ENCODE peak calls at places on chromosomes 7 and 10, in five cellular contexts. B is hepatocyte; F is neuronal stem cell; Z is breast epithelium; P is CD8-positive, alpha-beta memory T cell. R is an unnamed sample.

GRCh38 chr7:44062180-44062902 is 3.0 kb downstream of the PGAM2 start:
- DNase-seq in B (no peak), P (no peak), Z (peak; percentile 43), F (no peak), R (no peak)

GRCh38 chr7:41256186-41256945 is 446.5 kb downstream of the INHBA start:
- DNase-seq in B (no peak), Z (no peak), F (no peak), P (no peak), R (no peak)

GRCh38 chr10:77770868-77771175 is 133.2 kb upstream of the KCNMA1 start:
- DNase-seq in B (no peak), Z (no peak), F (no peak), P (no peak), R (no peak)

GRCh38 chr10:56507033-56507432 is 146.0 kb upstream of the ZWINT start:
- DNase-seq in F (no peak), P (no peak), Z (no peak), B (no peak), R (no peak)

GRCh38 chr7:98872328-98872924 is 2.6 kb upstream of the TMEM130 start:
- DNase-seq in F (no peak), B (no peak), Z (no peak), P (peak; percentile 28), R (no peak)

GRCh38 chr10:31602541-31603244 is 283.7 kb downstream of the ZEB1 start:
- DNase-seq in Z (peak; percentile 75), B (peak; percentile 70), F (peak; percentile 53), P (no peak), R (peak; percentile 28)

GRCh38 chr7:112080974-112081373 is 125.2 kb downstream of the DOCK4 start:
- DNase-seq in Z (no peak), B (no peak), P (no peak), F (no peak), R (no peak)

GRCh38 chr7:105196473-105196872 is 182.5 kb downstream of the KMT2E start:
- DNase-seq in P (no peak), F (no peak), B (no peak), Z (no peak), R (no peak)

GRCh38 chr7:117777335-117778150 is 95.7 kb downstream of the CTTNBP2 start:
- DNase-seq in B (no peak), P (no peak), Z (no peak), F (no peak), R (no peak)

GRCh38 chr7:154503962-154504550 is 451.9 kb downstream of the DPP6 start:
- DNase-seq in B (peak; percentile 78), P (no peak), Z (no peak), F (peak; percentile 44), R (no peak)

GRCh38 chr7:140653319-140654108 is 12.9 kb upstream of the DENND2A start:
- DNase-seq in F (peak; percentile 77), B (peak; percentile 89), Z (peak; percentile 27), P (peak; percentile 38), R (peak; percentile 56)

GRCh38 chr10:52314822-52315552 is 906 bp downstream of the DKK1 start:
- DNase-seq in Z (no peak), F (no peak), P (no peak), B (peak; percentile 30), R (no peak)

GRCh38 chr7:150716939-150717338 is 526 bp downstream of the GIMAP1 start:
- DNase-seq in F (no peak), Z (no peak), P (no peak), B (no peak), R (no peak)

GRCh38 chr7:150716368-150716767 is at the start of gene GIMAP1:
- DNase-seq in F (no peak), B (no peak), P (peak; percentile 81), Z (no peak), R (no peak)

GRCh38 chr7:150715738-150716137 is 675 bp upstream of the GIMAP1 start:
- DNase-seq in Z (no peak), B (no peak), F (no peak), P (no peak), R (no peak)

GRCh38 chr7:150717821-150718420 is 1.5 kb downstream of the GIMAP1 start:
- DNase-seq in F (no peak), B (no peak), P (no peak), Z (no peak), R (no peak)

GRCh38 chr7:150715293-150715692 is 1.1 kb upstream of the GIMAP1 start:
- DNase-seq in Z (no peak), B (no peak), F (no peak), P (no peak), R (no peak)
- H3K27ac ChIP-seq in Z (peak overlapping the region; percentile 15), B (no peak overlapping the region), F (no peak overlapping the region), P (peak overlapping the region; percentile 79), R (no peak overlapping the region)

GRCh38 chr10:129891806-129892205 is 72.3 kb downstream of the EBF3 start:
- DNase-seq in F (no peak), P (no peak), Z (no peak), B (no peak), R (no peak)

GRCh38 chr10:129896231-129897150 is 67.6 kb downstream of the EBF3 start:
- DNase-seq in P (no peak), F (peak; percentile 74), B (no peak), Z (no peak), R (no peak)

GRCh38 chr10:129893690-129894089 is 70.4 kb downstream of the EBF3 start:
- DNase-seq in B (no peak), P (no peak), Z (no peak), F (no peak), R (no peak)

GRCh38 chr10:129892571-129893045 is 71.5 kb downstream of the EBF3 start:
- DNase-seq in B (no peak), F (no peak), Z (no peak), P (no peak), R (no peak)

GRCh38 chr10:129894721-129895120 is 69.4 kb downstream of the EBF3 start:
- DNase-seq in B (no peak), Z (no peak), F (no peak), P (no peak), R (no peak)
- H3K27ac ChIP-seq in B (no peak overlapping the region), Z (no peak overlapping the region), F (no peak overlapping the region), P (no peak overlapping the region), R (no peak overlapping the region)

DNA sequence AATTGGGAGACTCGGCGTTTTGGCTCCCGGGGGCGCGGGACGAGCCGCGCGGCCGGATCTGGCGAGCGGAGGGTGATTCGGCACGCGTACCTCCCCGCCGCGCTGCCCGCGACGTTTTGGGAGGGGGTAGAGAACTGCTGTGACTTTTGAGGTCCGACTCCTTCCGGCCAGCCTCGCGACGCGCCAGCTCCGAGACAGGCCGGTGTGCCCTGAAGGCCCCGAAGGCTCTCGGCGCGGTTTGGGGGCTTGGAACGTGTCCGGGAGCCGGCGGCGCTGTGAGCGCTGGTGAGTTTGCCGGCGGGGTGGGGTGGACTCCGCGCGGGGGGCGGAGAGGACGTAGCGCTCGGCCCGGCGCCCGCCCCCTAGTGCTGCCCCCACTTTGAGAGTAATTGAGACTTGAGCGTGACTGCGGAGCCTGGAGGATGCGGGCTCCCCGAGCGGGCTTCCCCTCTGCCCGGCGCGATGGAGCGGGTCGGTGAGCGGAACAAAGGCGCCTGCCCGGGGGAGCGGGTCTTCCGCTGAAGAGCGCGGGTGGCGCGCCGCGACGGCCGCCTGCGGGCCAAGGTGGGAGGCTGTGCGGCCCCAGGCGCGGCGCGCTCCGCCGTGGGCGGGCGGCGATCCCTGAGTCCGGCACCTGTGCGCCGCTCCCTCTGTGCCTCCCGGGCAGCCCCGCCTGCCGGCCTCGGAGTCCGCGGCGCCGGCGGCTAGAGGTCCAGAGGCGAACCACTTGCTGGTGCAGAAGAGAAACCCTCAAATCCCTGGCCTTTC is at the start of gene GALNT17:
- DNase-seq in Z (no peak), P (no peak), B (peak; percentile 19), F (peak; percentile 31), R (no peak)
- H3K27ac ChIP-seq in Z (no peak within 1 kb of the TSS), P (no peak within 1 kb of the TSS), B (no peak within 1 kb of the TSS), F (peak within 1 kb of the TSS; percentile 72), R (peak within 1 kb of the TSS; percentile 44)

GRCh38 chr7:143391462-143392404 is 10.6 kb downstream of the ZYX start:
- DNase-seq in Z (no peak), B (no peak), P (no peak), F (no peak), R (no peak)
- H3K27ac ChIP-seq in Z (peak overlapping the region; percentile 76), B (peak overlapping the region; percentile 81), P (no peak overlapping the region), F (no peak overlapping the region), R (peak overlapping the region; percentile 30)

GRCh38 chr10:104286939-104287338 is 18.0 kb downstream of the GSTO2 start:
- DNase-seq in P (no peak), Z (no peak), B (no peak), F (no peak), R (no peak)
- H3K27ac ChIP-seq in P (no peak overlapping the region), Z (no peak overlapping the region), B (no peak overlapping the region), F (no peak overlapping the region), R (no peak overlapping the region)

GRCh38 chr7:108120196-108120595 is 10.0 kb downstream of the LAMB4 start:
- DNase-seq in Z (no peak), B (no peak), F (no peak), P (no peak), R (no peak)
- H3K27ac ChIP-seq in Z (no peak overlapping the region), B (no peak overlapping the region), F (no peak overlapping the region), P (no peak overlapping the region), R (no peak overlapping the region)

GRCh38 chr10:62305813-62306212 is 37.2 kb upstream of the RTKN2 start:
- DNase-seq in F (no peak), P (no peak), Z (no peak), B (no peak), R (no peak)

GRCh38 chr10:62303922-62304321 is 35.3 kb upstream of the RTKN2 start:
- DNase-seq in P (no peak), Z (no peak), B (no peak), F (no peak), R (no peak)

GRCh38 chr10:62306663-62307062 is 38.0 kb upstream of the RTKN2 start:
- DNase-seq in F (no peak), Z (no peak), P (peak; percentile 9), B (no peak), R (no peak)

GRCh38 chr10:62307635-62308034 is 39.0 kb upstream of the RTKN2 start:
- DNase-seq in P (no peak), F (no peak), B (no peak), Z (no peak), R (no peak)

GRCh38 chr10:62308101-62308500 is 39.5 kb upstream of the RTKN2 start:
- DNase-seq in B (no peak), P (no peak), F (no peak), Z (no peak), R (no peak)
- H3K27ac ChIP-seq in B (no peak overlapping the region), P (no peak overlapping the region), F (no peak overlapping the region), Z (no peak overlapping the region), R (no peak overlapping the region)

GRCh38 chr10:129464251-129464650 is 2.8 kb upstream of the MGMT start:
- DNase-seq in P (no peak), B (no peak), Z (no peak), F (no peak), R (no peak)
- H3K27ac ChIP-seq in P (no peak overlapping the region), B (no peak overlapping the region), Z (no peak overlapping the region), F (no peak overlapping the region), R (no peak overlapping the region)

GRCh38 chr10:71268247-71268691 is 50.8 kb upstream of the SLC29A3 start:
- DNase-seq in P (no peak), Z (no peak), F (no peak), B (peak; percentile 51), R (no peak)

GRCh38 chr10:71268751-71269150 is 50.3 kb upstream of the SLC29A3 start:
- DNase-seq in F (no peak), Z (no peak), B (no peak), P (no peak), R (peak; percentile 33)

GRCh38 chr10:71266918-71267442 is 52.1 kb upstream of the SLC29A3 start:
- DNase-seq in Z (no peak), B (no peak), F (no peak), P (no peak), R (no peak)

GRCh38 chr10:71266147-71266917 is 52.7 kb upstream of the SLC29A3 start:
- DNase-seq in Z (peak; percentile 76), B (peak; percentile 72), P (no peak), F (no peak), R (no peak)

GRCh38 chr10:71267508-71268240 is 51.4 kb upstream of the SLC29A3 start:
- DNase-seq in Z (no peak), P (no peak), B (no peak), F (no peak), R (no peak)
- H3K27ac ChIP-seq in Z (no peak overlapping the region), P (no peak overlapping the region), B (peak overlapping the region; percentile 70), F (no peak overlapping the region), R (no peak overlapping the region)

R was measured in caudate nucleus.